ENCODE peak calls at places on chromosomes 2 and 18, in four cellular contexts. Y is right atrium auricular region, P is GM12864, U is neural crest cell. E is an unnamed sample.

GRCh38 chr2:153912798-153913396 is 41.2 kb downstream of the GALNT13 start:
- DNase-seq in Y (no peak), P (no peak), U (no peak), E (no peak)

GRCh38 chr2:167183916-167184315 is 295.6 kb downstream of the XIRP2 start:
- DNase-seq in Y (no peak), P (no peak), U (no peak), E (no peak)

GRCh38 chr2:217943379-217944321 is 59.1 kb downstream of the TNS1 start:
- DNase-seq in Y (peak), P (no peak), U (peak), E (no peak)

GRCh38 chr2:119476301-119477117 is 44.9 kb downstream of the TMEM37 start:
- DNase-seq in Y (peak), P (no peak), U (peak), E (peak)

GRCh38 chr2:38095996-38096861 is 20.3 kb upstream of the CYP1B1 start:
- DNase-seq in Y (no peak), P (peak), U (no peak), E (no peak)

GRCh38 chr2:209680596-209680995 is 91.0 kb upstream of the UNC80 start:
- DNase-seq in Y (no peak), P (no peak), U (no peak), E (no peak)

GRCh38 chr2:150485871-150486538 is 1.5 kb downstream of the RND3 start:
- DNase-seq in Y (peak), P (no peak), U (peak), E (no peak)

GRCh38 chr2:190679813-190680591 is 31.1 kb downstream of the NAB1 start:
- DNase-seq in Y (no peak), P (no peak), U (peak), E (peak)

GRCh38 chr2:104976603-104977120 is 61.2 kb upstream of the MRPS9 start:
- DNase-seq in Y (no peak), P (peak), U (no peak), E (peak)

GRCh38 chr2:237141556-237141955 is 55.9 kb downstream of the COPS8 start:
- DNase-seq in Y (no peak), P (no peak), U (no peak), E (no peak)

GRCh38 chr2:179410552-179411356 is 146.1 kb upstream of the SESTD1 start:
- DNase-seq in Y (peak), P (peak), U (peak), E (peak)

GRCh38 chr2:119487434-119488244 is 36.6 kb downstream of the SCTR start:
- DNase-seq in Y (peak), P (no peak), U (no peak), E (peak)

GRCh38 chr2:199792381-199792780 is 58.6 kb downstream of the FTCDNL1 start:
- DNase-seq in Y (no peak), P (no peak), U (no peak), E (no peak)

GRCh38 chr18:49016648-49017539 is 66.1 kb upstream of the SMAD7 start:
- DNase-seq in Y (no peak), P (no peak), U (no peak), E (no peak)

GRCh38 chr18:78934003-78934402 is 45.6 kb upstream of the SALL3 start:
- DNase-seq in Y (no peak), P (no peak), U (no peak), E (no peak)

GRCh38 chr2:211138551-211138950 is 582.2 kb downstream of the CPS1 start:
- DNase-seq in Y (no peak), P (no peak), U (no peak), E (no peak)

GRCh38 chr18:4004176-4004829 is 450.8 kb downstream of the DLGAP1 start:
- DNase-seq in Y (no peak), P (no peak), U (no peak), E (no peak)

GRCh38 chr2:191938779-191939178 is 91.9 kb upstream of the CAVIN2 start:
- DNase-seq in Y (no peak), P (no peak), U (no peak), E (no peak)

GRCh38 chr18:32438173-32438572 is 32.5 kb downstream of the GAREM1 start:
- DNase-seq in Y (no peak), P (no peak), U (no peak), E (no peak)

GRCh38 chr18:32441536-32441935 is 29.1 kb downstream of the GAREM1 start:
- DNase-seq in Y (no peak), P (no peak), U (no peak), E (no peak)

GRCh38 chr18:32439241-32439640 is 31.4 kb downstream of the GAREM1 start:
- DNase-seq in Y (no peak), P (no peak), U (no peak), E (no peak)

GRCh38 chr18:32440478-32440877 is 30.2 kb downstream of the GAREM1 start:
- DNase-seq in Y (no peak), P (no peak), U (no peak), E (no peak)

GRCh38 chr18:32439802-32440201 is 30.9 kb downstream of the GAREM1 start:
- DNase-seq in Y (no peak), P (no peak), U (no peak), E (no peak)
- TF ChIP-seq CTCF in Y (no peak), P (peak), U (peak), E (no peak)

GRCh38 chr2:101546376-101547058 is 71.6 kb upstream of the RFX8 start:
- DNase-seq in Y (no peak), P (no peak), U (no peak), E (no peak)
- TF ChIP-seq CTCF in Y (no peak), P (no peak), U (no peak), E (no peak)

DNA sequence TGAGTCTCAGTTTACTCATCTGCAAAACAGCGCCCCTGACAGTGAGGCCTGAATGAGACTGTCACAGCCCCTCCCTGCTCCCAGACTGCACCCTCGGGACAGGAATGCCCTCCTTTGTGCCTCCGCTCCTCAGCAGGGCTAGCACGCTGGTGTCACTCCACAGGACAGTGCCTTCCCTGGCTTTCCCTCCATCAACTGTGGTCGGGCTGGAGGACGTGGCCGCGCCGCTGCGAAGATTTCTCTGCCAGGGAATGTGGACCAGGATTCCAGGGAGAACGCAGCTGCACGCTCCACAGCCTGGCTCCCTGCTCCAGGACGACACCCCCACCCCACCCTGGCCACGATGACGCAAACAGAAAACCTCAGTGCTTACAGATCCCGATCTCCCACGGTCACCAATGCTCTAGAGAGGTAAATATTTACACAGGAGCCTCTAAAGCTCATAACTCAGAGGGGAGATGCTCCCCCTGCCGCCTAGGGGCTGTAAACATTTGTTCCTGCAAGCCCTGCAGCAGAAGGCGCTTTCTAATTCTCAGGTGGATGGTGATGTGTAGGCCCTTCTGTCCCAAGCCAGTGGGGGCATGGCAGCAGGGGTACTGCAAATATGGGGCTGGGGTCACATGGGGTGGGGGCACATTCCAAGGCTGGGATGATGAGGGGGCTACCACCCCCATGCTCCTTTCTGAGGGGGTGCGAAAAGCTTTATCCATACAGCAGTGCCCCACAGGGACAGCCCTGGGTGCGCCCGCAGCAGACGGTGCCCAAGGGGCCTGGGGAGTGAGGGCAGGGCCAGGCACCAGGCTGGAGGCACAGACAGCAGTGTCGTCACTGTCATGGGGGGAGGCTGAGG is 12.4 kb downstream of the HS6ST1 start:
- DNase-seq in Y (no peak), P (no peak), U (no peak), E (no peak)
- TF ChIP-seq CTCF in Y (no peak), P (no peak), U (peak), E (no peak)

GRCh38 chr2:85538507-85539360 is at the start of gene MAT2A:
- DNase-seq in Y (peak), P (peak), U (peak), E (peak)

GRCh38 chr2:85540131-85540587 is 1.2 kb downstream of the MAT2A start:
- DNase-seq in Y (no peak), P (no peak), U (no peak), E (no peak)

GRCh38 chr2:85539361-85540130 is 578 bp downstream of the MAT2A start:
- DNase-seq in Y (peak), P (no peak), U (peak), E (peak)

GRCh38 chr2:85536479-85536878 is 2.5 kb upstream of the MAT2A start:
- DNase-seq in Y (no peak), P (no peak), U (no peak), E (no peak)

DNA sequence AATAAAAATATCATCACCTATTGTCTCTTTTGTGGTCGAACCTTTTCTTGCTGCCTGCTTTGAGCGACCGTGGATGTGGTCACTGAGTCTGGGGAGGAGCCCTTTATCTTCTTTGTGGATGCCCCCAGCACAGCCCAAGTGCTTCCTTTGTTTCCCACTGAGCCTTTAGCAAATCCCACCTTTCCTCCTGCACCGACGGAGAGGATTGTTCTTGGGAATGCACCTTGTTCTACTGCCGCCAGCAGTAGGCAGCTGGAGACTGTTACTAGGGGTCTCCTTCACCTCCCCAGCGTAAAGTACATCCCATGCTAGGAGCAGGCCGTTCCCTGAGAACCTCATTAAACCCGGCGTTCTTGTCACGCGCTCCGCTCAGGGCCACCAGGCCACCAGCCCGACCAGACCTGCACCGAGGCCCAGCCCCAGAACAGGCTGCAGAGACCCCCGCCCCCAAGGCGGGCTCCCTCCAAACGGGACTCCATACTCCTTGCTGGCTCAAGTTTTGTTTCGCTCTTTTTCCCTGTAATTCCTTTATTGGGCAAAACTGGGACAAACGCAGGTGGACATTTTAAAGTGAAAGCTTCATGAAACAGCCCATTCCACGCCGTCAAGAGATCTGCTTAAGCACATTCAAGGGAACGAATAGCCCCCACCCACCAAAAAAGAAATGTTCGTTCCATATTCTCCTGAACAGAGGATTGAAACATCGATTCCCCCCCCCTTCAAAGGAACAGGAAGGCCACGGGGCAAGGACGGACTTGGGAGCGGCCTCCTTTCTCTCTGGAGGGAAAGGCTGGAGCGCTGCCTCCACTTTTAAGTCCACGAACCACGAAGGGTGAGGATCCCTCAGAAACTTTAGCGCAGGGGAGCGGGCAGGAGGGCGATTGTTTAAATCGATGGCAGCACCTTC is 1.1 kb upstream of the MAT2A start:
- DNase-seq in Y (peak), P (no peak), U (peak), E (peak)
- TF ChIP-seq CTCF in Y (no peak), P (no peak), U (no peak), E (no peak)

GRCh38 chr2:28955492-28955891 is 25.6 kb upstream of the TOGARAM2 start:
- DNase-seq in Y (no peak), P (no peak), U (no peak), E (no peak)

GRCh38 chr2:28951910-28952805 is 28.9 kb upstream of the TOGARAM2 start:
- DNase-seq in Y (no peak), P (no peak), U (no peak), E (no peak)

GRCh38 chr2:28950941-28951630 is 30.0 kb upstream of the TOGARAM2 start:
- DNase-seq in Y (no peak), P (no peak), U (no peak), E (no peak)

GRCh38 chr2:28949617-28950305 is 31.3 kb upstream of the TOGARAM2 start:
- DNase-seq in Y (no peak), P (no peak), U (no peak), E (no peak)

GRCh38 chr2:28952806-28953190 is 28.3 kb upstream of the TOGARAM2 start:
- DNase-seq in Y (no peak), P (no peak), U (no peak), E (no peak)
- TF ChIP-seq CTCF in Y (no peak), P (no peak), U (no peak), E (no peak)

GRCh38 chr2:113192459-113193100 is 18.8 kb downstream of the PSD4 start:
- DNase-seq in Y (no peak), P (no peak), U (no peak), E (no peak)
- TF ChIP-seq CTCF in Y (no peak), P (no peak), U (no peak), E (no peak)

E was measured in GM20000.